ENCODE peak calls at places on chromosome 12, in seven cellular contexts. One of them, this sample, is unnamed.
A peak's percentile ranks its signal among the peaks of the same experiment; 100 is the strongest.

GRCh38 chr12:130041983-130042812 is 120.1 kb upstream of the FZD10 start:
- DNase-seq in activated T-cell treated with anti-CD3 and anti-CD28 coated beads, Interleukin-2, amount 50 U/mL, for 24 hours: peak; percentile 69
- DNase-seq in NCI-H510A treated with DMSO at 0.1 percent for 48 hours: peak; percentile 84
- DNase-seq in HT-29: no peak
- DNase-seq in epithelial cell of esophagus: peak; percentile 15
- DNase-seq in fibroblast of lung: no peak
- DNase-seq in NCI-H1417: peak; percentile 84
- DNase-seq in this sample: no peak

GRCh38 chr12:4421590-4422031 is 24.0 kb downstream of the FGF6 start:
- DNase-seq in activated T-cell treated with anti-CD3 and anti-CD28 coated beads, Interleukin-2, amount 50 U/mL, for 24 hours: no peak
- DNase-seq in NCI-H1417: peak; percentile 71
- DNase-seq in epithelial cell of esophagus: peak; percentile 59
- DNase-seq in fibroblast of lung: peak; percentile 7
- DNase-seq in HT-29: peak; percentile 72
- DNase-seq in NCI-H510A treated with DMSO at 0.1 percent for 48 hours: peak; percentile 9
- DNase-seq in this sample: peak; percentile 54

GRCh38 chr12:111887916-111888745 is 46.1 kb downstream of the MAPKAPK5 start:
- DNase-seq in epithelial cell of esophagus: no peak
- DNase-seq in HT-29: no peak
- DNase-seq in fibroblast of lung: no peak
- DNase-seq in NCI-H1417: no peak
- DNase-seq in activated T-cell treated with anti-CD3 and anti-CD28 coated beads, Interleukin-2, amount 50 U/mL, for 24 hours: no peak
- DNase-seq in NCI-H510A treated with DMSO at 0.1 percent for 48 hours: no peak
- DNase-seq in this sample: no peak

GRCh38 chr12:52151859-52152783 is 39.7 kb downstream of the KRT80 start:
- DNase-seq in NCI-H510A treated with DMSO at 0.1 percent for 48 hours: no peak
- DNase-seq in epithelial cell of esophagus: peak; percentile 96
- DNase-seq in fibroblast of lung: peak; percentile 47
- DNase-seq in HT-29: peak; percentile 86
- DNase-seq in activated T-cell treated with anti-CD3 and anti-CD28 coated beads, Interleukin-2, amount 50 U/mL, for 24 hours: peak; percentile 82
- DNase-seq in NCI-H1417: peak; percentile 56
- DNase-seq in this sample: peak; percentile 80

GRCh38 chr12:114689075-114689994 is 5.4 kb upstream of the TBX3 start:
- DNase-seq in NCI-H510A treated with DMSO at 0.1 percent for 48 hours: no peak
- DNase-seq in epithelial cell of esophagus: no peak
- DNase-seq in NCI-H1417: no peak
- DNase-seq in activated T-cell treated with anti-CD3 and anti-CD28 coated beads, Interleukin-2, amount 50 U/mL, for 24 hours: no peak
- DNase-seq in HT-29: no peak
- DNase-seq in fibroblast of lung: no peak
- DNase-seq in this sample: no peak

GRCh38 chr12:55142896-55143870 is 17.0 kb downstream of the OR9K2 start:
- DNase-seq in fibroblast of lung: peak; percentile 27
- DNase-seq in activated T-cell treated with anti-CD3 and anti-CD28 coated beads, Interleukin-2, amount 50 U/mL, for 24 hours: no peak
- DNase-seq in HT-29: peak; percentile 75
- DNase-seq in NCI-H1417: peak; percentile 88
- DNase-seq in epithelial cell of esophagus: peak; percentile 61
- DNase-seq in NCI-H510A treated with DMSO at 0.1 percent for 48 hours: peak; percentile 71
- DNase-seq in this sample: peak; percentile 2

GRCh38 chr12:55925870-55926737 is 1.6 kb downstream of the PYM1 start:
- DNase-seq in activated T-cell treated with anti-CD3 and anti-CD28 coated beads, Interleukin-2, amount 50 U/mL, for 24 hours: no peak
- DNase-seq in NCI-H1417: no peak
- DNase-seq in NCI-H510A treated with DMSO at 0.1 percent for 48 hours: no peak
- DNase-seq in epithelial cell of esophagus: no peak
- DNase-seq in HT-29: peak; percentile 23
- DNase-seq in fibroblast of lung: no peak
- DNase-seq in this sample: no peak

GRCh38 chr12:132356686-132357622 is 27.6 kb upstream of the GALNT9 start:
- DNase-seq in HT-29: peak; percentile 40
- DNase-seq in fibroblast of lung: peak; percentile 47
- DNase-seq in NCI-H1417: peak; percentile 24
- DNase-seq in epithelial cell of esophagus: peak; percentile 4
- DNase-seq in NCI-H510A treated with DMSO at 0.1 percent for 48 hours: no peak
- DNase-seq in activated T-cell treated with anti-CD3 and anti-CD28 coated beads, Interleukin-2, amount 50 U/mL, for 24 hours: no peak
- DNase-seq in this sample: peak; percentile 75

GRCh38 chr12:38998887-38999482 is 93.6 kb upstream of the CPNE8 start:
- DNase-seq in NCI-H510A treated with DMSO at 0.1 percent for 48 hours: no peak
- DNase-seq in fibroblast of lung: no peak
- DNase-seq in HT-29: no peak
- DNase-seq in NCI-H1417: peak; percentile 22
- DNase-seq in epithelial cell of esophagus: no peak
- DNase-seq in activated T-cell treated with anti-CD3 and anti-CD28 coated beads, Interleukin-2, amount 50 U/mL, for 24 hours: no peak
- DNase-seq in this sample: no peak

GRCh38 chr12:68861890-68862289 is 53.9 kb downstream of the MDM2 start:
- DNase-seq in NCI-H1417: no peak
- DNase-seq in NCI-H510A treated with DMSO at 0.1 percent for 48 hours: no peak
- DNase-seq in activated T-cell treated with anti-CD3 and anti-CD28 coated beads, Interleukin-2, amount 50 U/mL, for 24 hours: no peak
- DNase-seq in epithelial cell of esophagus: no peak
- DNase-seq in HT-29: no peak
- DNase-seq in fibroblast of lung: no peak
- DNase-seq in this sample: no peak

GRCh38 chr12:126944684-126945083 is 1322.3 kb upstream of the TMEM132C start:
- DNase-seq in HT-29: no peak
- DNase-seq in epithelial cell of esophagus: no peak
- DNase-seq in activated T-cell treated with anti-CD3 and anti-CD28 coated beads, Interleukin-2, amount 50 U/mL, for 24 hours: no peak
- DNase-seq in NCI-H1417: no peak
- DNase-seq in NCI-H510A treated with DMSO at 0.1 percent for 48 hours: no peak
- DNase-seq in fibroblast of lung: no peak
- DNase-seq in this sample: no peak

GRCh38 chr12:68885381-68885780 is 47.6 kb downstream of the CPM start:
- DNase-seq in epithelial cell of esophagus: no peak
- DNase-seq in NCI-H1417: no peak
- DNase-seq in fibroblast of lung: no peak
- DNase-seq in NCI-H510A treated with DMSO at 0.1 percent for 48 hours: no peak
- DNase-seq in HT-29: no peak
- DNase-seq in activated T-cell treated with anti-CD3 and anti-CD28 coated beads, Interleukin-2, amount 50 U/mL, for 24 hours: no peak
- DNase-seq in this sample: no peak

GRCh38 chr12:110647669-110648068 is 33.7 kb downstream of the TCTN1 start:
- DNase-seq in NCI-H1417: no peak
- DNase-seq in fibroblast of lung: no peak
- DNase-seq in HT-29: no peak
- DNase-seq in epithelial cell of esophagus: no peak
- DNase-seq in activated T-cell treated with anti-CD3 and anti-CD28 coated beads, Interleukin-2, amount 50 U/mL, for 24 hours: no peak
- DNase-seq in NCI-H510A treated with DMSO at 0.1 percent for 48 hours: no peak
- DNase-seq in this sample: no peak

GRCh38 chr12:40903040-40903439 is 210.8 kb downstream of the CNTN1 start:
- DNase-seq in NCI-H510A treated with DMSO at 0.1 percent for 48 hours: no peak
- DNase-seq in HT-29: no peak
- DNase-seq in activated T-cell treated with anti-CD3 and anti-CD28 coated beads, Interleukin-2, amount 50 U/mL, for 24 hours: no peak
- DNase-seq in fibroblast of lung: no peak
- DNase-seq in NCI-H1417: no peak
- DNase-seq in epithelial cell of esophagus: no peak
- DNase-seq in this sample: no peak

GRCh38 chr12:10136637-10137205 is 6.7 kb upstream of the CLEC7A start:
- DNase-seq in NCI-H1417: peak; percentile 15
- DNase-seq in NCI-H510A treated with DMSO at 0.1 percent for 48 hours: no peak
- DNase-seq in activated T-cell treated with anti-CD3 and anti-CD28 coated beads, Interleukin-2, amount 50 U/mL, for 24 hours: no peak
- DNase-seq in epithelial cell of esophagus: no peak
- DNase-seq in HT-29: no peak
- DNase-seq in fibroblast of lung: no peak
- DNase-seq in this sample: no peak

GRCh38 chr12:110279561-110279960 is 1.5 kb upstream of the ATP2A2 start:
- DNase-seq in HT-29: no peak
- DNase-seq in NCI-H510A treated with DMSO at 0.1 percent for 48 hours: peak; percentile 50
- DNase-seq in epithelial cell of esophagus: no peak
- DNase-seq in NCI-H1417: peak; percentile 78
- DNase-seq in activated T-cell treated with anti-CD3 and anti-CD28 coated beads, Interleukin-2, amount 50 U/mL, for 24 hours: no peak
- DNase-seq in fibroblast of lung: no peak
- DNase-seq in this sample: no peak

GRCh38 chr12:66596189-66596588 is 82.7 kb downstream of the GRIP1 start:
- DNase-seq in NCI-H510A treated with DMSO at 0.1 percent for 48 hours: no peak
- DNase-seq in NCI-H1417: no peak
- DNase-seq in epithelial cell of esophagus: peak; percentile 22
- DNase-seq in fibroblast of lung: peak; percentile 56
- DNase-seq in activated T-cell treated with anti-CD3 and anti-CD28 coated beads, Interleukin-2, amount 50 U/mL, for 24 hours: no peak
- DNase-seq in HT-29: no peak
- DNase-seq in this sample: no peak